ENCODE peak calls at places on chromosomes 2 and 18, in five cellular contexts. B is IMR-90, M is testis, S is HCT116, X is astrocyte. U is an unnamed sample.
A peak's percentile ranks its signal among the peaks of the same experiment; 100 is the strongest.

GRCh38 chr2:172372436-172372835 is 55.0 kb upstream of the ITGA6 start:
- DNase-seq in X (no peak), M (no peak), S (no peak), B (no peak), U (peak; percentile 96)

GRCh38 chr2:229129738-229130371 is 141.2 kb downstream of the PID1 start:
- DNase-seq in M (peak; percentile 57), X (peak; percentile 58), S (no peak), B (no peak), U (peak; percentile 53)

GRCh38 chr18:45335644-45336043 is 279.6 kb upstream of the SLC14A2 start:
- DNase-seq in X (peak; percentile 70), B (no peak), S (no peak), M (no peak), U (peak; percentile 81)

GRCh38 chr18:34787931-34788532 is 77.9 kb downstream of the DTNA start:
- DNase-seq in M (peak; percentile 55), S (peak; percentile 59), X (peak; percentile 25), B (peak; percentile 69), U (no peak)

GRCh38 chr2:112811841-112812306 is 24.7 kb downstream of the IL1B start:
- DNase-seq in S (no peak), X (peak; percentile 84), M (no peak), B (peak; percentile 96), U (peak; percentile 97)

GRCh38 chr2:233303252-233303651 is 4.4 kb upstream of the SAG start:
- DNase-seq in S (no peak), X (no peak), B (no peak), M (no peak), U (no peak)

GRCh38 chr2:8987413-8987812 is 16.1 kb downstream of the MBOAT2 start:
- DNase-seq in B (peak; percentile 56), S (no peak), M (no peak), X (peak; percentile 77), U (no peak)

GRCh38 chr2:119028327-119029174 is 86.6 kb downstream of the MARCO start:
- DNase-seq in S (peak; percentile 48), X (no peak), M (peak; percentile 74), B (peak; percentile 25), U (peak; percentile 9)

GRCh38 chr2:193114827-193115226 is 920.1 kb upstream of the TMEFF2 start:
- DNase-seq in X (no peak), M (no peak), B (no peak), S (no peak), U (no peak)

GRCh38 chr18:31645411-31645810 is 39.0 kb downstream of the B4GALT6 start:
- DNase-seq in M (no peak), S (no peak), X (no peak), B (no peak), U (no peak)

GRCh38 chr2:70089946-70090523 is 2.8 kb downstream of the PCBP1 start:
- DNase-seq in X (no peak), S (no peak), B (no peak), M (peak; percentile 71), U (no peak)

GRCh38 chr2:99348173-99348572 is 11.0 kb downstream of the EIF5B start:
- DNase-seq in M (no peak), B (no peak), X (no peak), S (no peak), U (no peak)

GRCh38 chr2:163441603-163442002 is 294.2 kb downstream of the FIGN start:
- DNase-seq in X (no peak), S (no peak), M (no peak), B (no peak), U (peak; percentile 81)

GRCh38 chr2:44071454-44072046 is 75.8 kb upstream of the LRPPRC start:
- DNase-seq in B (no peak), M (no peak), S (no peak), X (no peak), U (no peak)

GRCh38 chr2:240329116-240329665 is 106.3 kb upstream of the GPC1 start:
- DNase-seq in B (no peak), M (no peak), S (no peak), X (no peak), U (no peak)

GRCh38 chr2:25362564-25363145 is 20.9 kb upstream of the DNMT3A start:
- DNase-seq in B (no peak), M (no peak), S (no peak), X (no peak), U (no peak)

GRCh38 chr2:99878951-99879350 is 263.4 kb downstream of the AFF3 start:
- DNase-seq in S (no peak), X (peak; percentile 96), M (no peak), B (peak; percentile 98), U (peak; percentile 10)

GRCh38 chr2:25307949-25308557 is 33.7 kb downstream of the DNMT3A start:
- DNase-seq in B (no peak), X (no peak), S (no peak), M (no peak), U (no peak)

GRCh38 chr2:68925298-68925885 is 27.3 kb downstream of the GKN2 start:
- DNase-seq in B (peak; percentile 64), X (peak; percentile 22), S (peak; percentile 48), M (peak; percentile 51), U (no peak)

GRCh38 chr2:128330583-128330982 is 11.9 kb upstream of the HS6ST1 start:
- DNase-seq in S (no peak), B (no peak), X (no peak), M (no peak), U (no peak)

GRCh38 chr2:64626963-64627760 is 26.6 kb downstream of the SERTAD2 start:
- DNase-seq in B (no peak), S (no peak), X (no peak), M (no peak), U (no peak)

GRCh38 chr2:181924336-181924735 is 32.8 kb downstream of the ITPRID2 start:
- DNase-seq in S (no peak), M (no peak), X (no peak), B (no peak), U (no peak)

GRCh38 chr2:22450831-22451230 is 934.1 kb upstream of the KLHL29 start:
- DNase-seq in B (no peak), X (no peak), M (peak; percentile 47), S (no peak), U (no peak)

DNA sequence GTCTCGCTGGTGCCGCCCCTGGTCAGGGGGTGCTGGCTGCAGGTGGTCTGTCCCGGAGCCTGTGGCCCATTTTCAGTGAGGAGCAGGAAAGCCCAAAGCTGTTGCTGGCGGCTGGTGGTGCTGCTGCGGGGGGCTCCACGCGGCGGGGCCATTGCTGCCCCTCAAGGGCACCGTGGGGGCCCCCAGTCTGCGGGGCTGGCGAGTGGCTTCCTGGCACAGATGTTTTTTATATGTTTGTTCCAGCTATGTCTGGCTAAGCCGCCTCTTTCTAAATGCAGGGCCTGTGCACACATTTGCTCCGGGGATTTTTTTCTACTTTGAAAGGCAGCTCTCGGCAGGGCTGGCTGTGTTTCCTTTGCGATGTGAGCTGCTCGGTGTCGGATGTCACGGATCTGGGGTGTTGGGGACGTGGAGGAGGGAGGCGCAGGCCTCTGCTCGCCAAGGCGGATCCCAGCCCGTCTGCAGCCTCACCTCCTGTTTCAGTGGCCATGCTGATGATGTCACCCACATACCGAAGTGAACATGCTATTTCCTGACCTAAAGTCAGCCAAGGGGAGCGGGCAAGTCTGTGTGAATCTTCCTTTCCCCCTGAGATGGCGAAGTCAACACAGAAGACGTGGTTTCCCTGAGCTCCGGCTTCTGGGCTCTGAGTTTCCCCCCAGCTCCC is 112.0 kb upstream of the CTDP1 start:
- DNase-seq in M (no peak), S (no peak), B (peak; percentile 98), X (peak; percentile 98), U (peak; percentile 92)
- H3K27ac ChIP-seq in M (no peak overlapping the region), S (no peak overlapping the region), B (peak overlapping the region; percentile 79), X (peak overlapping the region; percentile 86), U (peak overlapping the region; percentile 80)

DNA sequence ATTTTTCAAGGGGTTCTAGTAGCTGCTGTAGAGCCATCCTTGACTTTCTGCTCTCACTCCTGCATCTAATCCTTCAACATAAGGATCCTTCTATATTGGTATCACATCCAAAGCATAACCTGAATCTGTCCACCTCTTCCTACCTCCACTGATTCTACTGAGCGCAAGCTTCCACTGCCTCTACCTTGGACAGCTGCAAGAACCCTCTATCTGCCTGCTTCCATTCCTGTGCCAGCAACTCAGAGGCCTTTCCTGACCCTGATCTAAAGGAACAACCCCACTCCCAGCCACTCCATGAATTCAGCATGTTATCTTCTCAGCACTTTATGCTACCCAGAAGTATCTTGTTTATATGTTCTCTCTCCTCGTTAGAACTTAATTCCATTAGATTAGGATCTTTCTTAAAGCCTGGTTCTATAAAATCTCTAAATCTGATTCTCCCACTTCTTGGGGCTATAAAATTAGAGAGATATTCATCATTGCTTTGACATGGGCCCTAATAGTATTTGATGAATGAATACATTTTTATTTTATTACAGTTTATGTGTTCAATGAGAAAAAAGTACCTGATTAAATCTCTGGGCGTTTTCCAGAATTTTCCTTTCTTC is 6.9 kb downstream of the STAT1 start:
- DNase-seq in M (no peak), B (no peak), S (no peak), X (no peak), U (no peak)
- H3K4me1 ChIP-seq in M (peaks cover 3% of the 10 kb centered on the region), B (peaks cover 3% of the 10 kb centered on the region), S (no peaks in the 10 kb centered on the region), X (peaks cover 3% of the 10 kb centered on the region), U (no peaks in the 10 kb centered on the region)

GRCh38 chr2:169276045-169276444 is 86.3 kb downstream of the LRP2 start:
- DNase-seq in X (no peak), M (no peak), B (no peak), S (peak; percentile 13), U (peak; percentile 1)
- TF ChIP-seq CTCF in X (no peak), M (no peak), B (peak; percentile 6), S (peak; percentile 32), U (peak; percentile 52)

DNA sequence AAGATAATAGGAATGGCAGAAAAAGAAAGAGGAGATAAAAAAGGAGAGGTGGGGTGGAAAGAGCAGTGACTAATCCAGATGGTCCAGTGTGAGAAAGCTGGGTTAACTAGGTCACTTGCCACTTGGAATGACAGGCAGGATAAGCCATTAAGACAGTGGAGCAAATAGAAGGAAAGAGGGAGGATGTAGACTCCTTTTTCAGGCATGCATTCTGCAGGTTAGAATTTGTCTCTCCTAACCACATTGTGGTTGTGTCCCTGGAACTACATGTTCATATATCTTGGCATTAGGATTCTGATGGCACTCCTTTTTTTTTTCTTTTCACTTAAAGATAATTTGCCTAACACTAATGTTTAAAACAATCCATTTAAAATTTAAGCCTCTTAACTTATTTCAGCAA is 13.4 kb upstream of the NEMP2 start:
- DNase-seq in X (no peak), B (no peak), M (no peak), S (no peak), U (peak; percentile 90)
- H3K27ac ChIP-seq in X (no peak overlapping the region), B (no peak overlapping the region), M (no peak overlapping the region), S (no peak overlapping the region), U (no peak overlapping the region)